ENCODE peak calls at places on chromosomes 3 and 15, in seven cellular contexts. O is stimulated activated CD4-positive, alpha-beta T cell treated with anti-CD3 and anti-CD28 coated beads, Interleukin-1b, Interleukin-23, amount 100 ng/mL, for 1 hour; Y is MCF 10A; N is T-helper 17 cell; W is hypothalamus; C is small intestine; Z is uterus. Q is an unnamed sample.

GRCh38 chr3:123085293-123085949 is 18.6 kb downstream of the PDIA5 start:
- DNase-seq in O (no peak), Y (no peak), N (no peak), W (no peak), C (peak), Z (no peak), Q (peak)

GRCh38 chr15:20348900-20349773 is 192.5 kb downstream of the GOLGA6L6 start:
- DNase-seq in O (no peak), Y (no peak), N (no peak), W (no peak), C (no peak), Z (no peak), Q (no peak)

GRCh38 chr3:8805774-8806173 is 36.4 kb upstream of the OXTR start:
- DNase-seq in O (no peak), Y (no peak), N (no peak), W (no peak), C (no peak), Z (no peak), Q (no peak)

GRCh38 chr3:27147215-27147614 is 222.0 kb downstream of the NEK10 start:
- DNase-seq in O (no peak), Y (peak), N (no peak), W (no peak), C (no peak), Z (no peak), Q (no peak)

GRCh38 chr3:184322731-184323487 is 8.5 kb downstream of the EIF4G1 start:
- DNase-seq in O (no peak), Y (no peak), N (no peak), W (no peak), C (no peak), Z (peak), Q (no peak)

GRCh38 chr15:69531302-69532027 is 78.8 kb downstream of the RPLP1 start:
- DNase-seq in O (no peak), Y (no peak), N (no peak), W (peak), C (no peak), Z (no peak), Q (no peak)

GRCh38 chr3:129424185-129424841 is 4.1 kb downstream of the EFCAB12 start:
- DNase-seq in O (no peak), Y (no peak), N (no peak), W (no peak), C (no peak), Z (no peak), Q (no peak)

GRCh38 chr15:66014639-66015182 is 145.4 kb downstream of the RAB11A start:
- DNase-seq in O (no peak), Y (no peak), N (no peak), W (no peak), C (no peak), Z (no peak), Q (no peak)

GRCh38 chr3:10697918-10698317 is 118.1 kb upstream of the SLC6A11 start:
- DNase-seq in O (no peak), Y (peak), N (no peak), W (no peak), C (no peak), Z (no peak), Q (no peak)

GRCh38 chr3:69822501-69822900 is 83.2 kb downstream of the MITF start:
- DNase-seq in O (no peak), Y (no peak), N (no peak), W (no peak), C (no peak), Z (no peak), Q (peak)

GRCh38 chr3:152709659-152710058 is 125.3 kb upstream of the P2RY1 start:
- DNase-seq in O (no peak), Y (no peak), N (no peak), W (no peak), C (no peak), Z (no peak), Q (no peak)

GRCh38 chr15:60315878-60316277 is 81.9 kb downstream of the ANXA2 start:
- DNase-seq in O (no peak), Y (no peak), N (no peak), W (no peak), C (no peak), Z (no peak), Q (no peak)

GRCh38 chr15:38688761-38689160 is 124.1 kb upstream of the RASGRP1 start:
- DNase-seq in O (no peak), Y (no peak), N (peak), W (no peak), C (peak), Z (no peak), Q (no peak)

GRCh38 chr15:83697716-83698115 is 43.8 kb downstream of the ADAMTSL3 start:
- DNase-seq in O (no peak), Y (no peak), N (no peak), W (no peak), C (no peak), Z (no peak), Q (peak)

GRCh38 chr3:192706272-192706671 is 21.1 kb downstream of the FGF12 start:
- DNase-seq in O (no peak), Y (no peak), N (no peak), W (no peak), C (no peak), Z (no peak), Q (no peak)

GRCh38 chr3:111943533-111943932 is 35.3 kb upstream of the ABHD10 start:
- DNase-seq in O (no peak), Y (peak), N (no peak), W (no peak), C (no peak), Z (no peak), Q (no peak)

GRCh38 chr3:138455801-138456716 is 21.6 kb downstream of the ESYT3 start:
- DNase-seq in O (no peak), Y (peak), N (no peak), W (no peak), C (no peak), Z (no peak), Q (peak)

GRCh38 chr3:66047321-66048050 is 8.8 kb upstream of the MAGI1 start:
- DNase-seq in O (no peak), Y (peak), N (no peak), W (no peak), C (peak), Z (no peak), Q (peak)

GRCh38 chr3:196660381-196661166 is 21.1 kb downstream of the NRROS start:
- DNase-seq in O (no peak), Y (no peak), N (no peak), W (no peak), C (no peak), Z (no peak), Q (no peak)

GRCh38 chr15:37490707-37491106 is 390.4 kb upstream of the MEIS2 start:
- DNase-seq in O (no peak), Y (no peak), N (no peak), W (no peak), C (no peak), Z (no peak), Q (no peak)

GRCh38 chr3:119570229-119570628 is 9.1 kb upstream of the ADPRH start:
- DNase-seq in O (no peak), Y (no peak), N (no peak), W (no peak), C (no peak), Z (no peak), Q (no peak)

GRCh38 chr3:62467936-62468722 is 94.8 kb upstream of the FEZF2 start:
- DNase-seq in O (no peak), Y (no peak), N (no peak), W (no peak), C (no peak), Z (no peak), Q (no peak)

GRCh38 chr3:124635169-124635539 is 95.1 kb upstream of the UMPS start:
- DNase-seq in O (no peak), Y (no peak), N (no peak), W (no peak), C (no peak), Z (no peak), Q (no peak)

GRCh38 chr3:72957303-72957702 is 39.3 kb upstream of the PPP4R2 start:
- DNase-seq in O (no peak), Y (no peak), N (no peak), W (peak), C (peak), Z (no peak), Q (no peak)

GRCh38 chr15:34583399-34584320 is at the start of gene GOLGA8B:
- DNase-seq in O (peak), Y (peak), N (peak), W (peak), C (peak), Z (peak), Q (peak)

GRCh38 chr3:177484926-177485325 is 287.6 kb upstream of the TBL1XR1 start:
- DNase-seq in O (no peak), Y (no peak), N (no peak), W (no peak), C (no peak), Z (no peak), Q (no peak)

GRCh38 chr3:51712511-51712931 is 5.7 kb downstream of the GRM2 start:
- DNase-seq in O (no peak), Y (no peak), N (no peak), W (no peak), C (no peak), Z (no peak), Q (no peak)

GRCh38 chr3:188153949-188154757 is at the start of gene LPP:
- DNase-seq in O (peak), Y (peak), N (peak), W (peak), C (peak), Z (peak), Q (peak)

GRCh38 chr3:189165092-189165491 is 6.7 kb upstream of the TPRG1 start:
- DNase-seq in O (no peak), Y (no peak), N (no peak), W (no peak), C (peak), Z (no peak), Q (no peak)

GRCh38 chr3:59245879-59246501 is 196.2 kb upstream of the CFAP20DC start:
- DNase-seq in O (no peak), Y (no peak), N (no peak), W (no peak), C (no peak), Z (peak), Q (peak)

GRCh38 chr15:39786444-39787056 is 3.9 kb upstream of the FSIP1 start:
- DNase-seq in O (no peak), Y (peak), N (no peak), W (no peak), C (peak), Z (no peak), Q (peak)